ENCODE peak calls at places on chromosomes 3 and 15, in four cellular contexts. One of them, this sample, is unnamed.

GRCh38 chr3:8813411-8813810 is 44.0 kb upstream of the OXTR start:
- DNase-seq in OCI-LY7: no peak
- DNase-seq in ovary: no peak
- DNase-seq in IMR-90: no peak
- DNase-seq in this sample: no peak

GRCh38 chr15:90217671-90218394 is 15.9 kb downstream of the CIB1 start:
- DNase-seq in OCI-LY7: no peak
- DNase-seq in ovary: no peak
- DNase-seq in IMR-90: no peak
- DNase-seq in this sample: no peak

GRCh38 chr3:186759231-186759930 is 24.0 kb upstream of the EIF4A2 start:
- DNase-seq in OCI-LY7: no peak
- DNase-seq in ovary: no peak
- DNase-seq in IMR-90: no peak
- DNase-seq in this sample: no peak

GRCh38 chr3:13420051-13420816 is at the start of gene NUP210:
- DNase-seq in OCI-LY7: peak
- DNase-seq in ovary: no peak
- DNase-seq in IMR-90: no peak
- DNase-seq in this sample: peak

GRCh38 chr3:52083556-52084087 is 27.3 kb upstream of the DUSP7 start:
- DNase-seq in OCI-LY7: no peak
- DNase-seq in ovary: peak
- DNase-seq in IMR-90: no peak
- DNase-seq in this sample: no peak

GRCh38 chr3:50342818-50343633 is 2.4 kb upstream of the RASSF1 start:
- DNase-seq in OCI-LY7: no peak
- DNase-seq in ovary: no peak
- DNase-seq in IMR-90: no peak
- DNase-seq in this sample: no peak

GRCh38 chr15:88982304-88982945 is 69.2 kb upstream of the MFGE8 start:
- DNase-seq in OCI-LY7: peak
- DNase-seq in ovary: peak
- DNase-seq in IMR-90: peak
- DNase-seq in this sample: no peak

GRCh38 chr3:194046995-194047681 is 88.8 kb upstream of the HES1 start:
- DNase-seq in OCI-LY7: peak
- DNase-seq in ovary: no peak
- DNase-seq in IMR-90: no peak
- DNase-seq in this sample: no peak

GRCh38 chr3:138186216-138186615 is 885 bp upstream of the ARMC8 start:
- DNase-seq in OCI-LY7: no peak
- DNase-seq in ovary: no peak
- DNase-seq in IMR-90: no peak
- DNase-seq in this sample: no peak

GRCh38 chr3:12371525-12372140 is 82.8 kb downstream of the PPARG start:
- DNase-seq in OCI-LY7: no peak
- DNase-seq in ovary: peak
- DNase-seq in IMR-90: peak
- DNase-seq in this sample: no peak

GRCh38 chr3:127732879-127733350 is 60.2 kb downstream of the ABTB1 start:
- DNase-seq in OCI-LY7: peak
- DNase-seq in ovary: no peak
- DNase-seq in IMR-90: no peak
- DNase-seq in this sample: peak

GRCh38 chr3:39106281-39107055 is 959 bp downstream of the GORASP1 start:
- DNase-seq in OCI-LY7: no peak
- DNase-seq in ovary: no peak
- DNase-seq in IMR-90: peak
- DNase-seq in this sample: no peak

GRCh38 chr3:187773233-187773962 is 28.1 kb upstream of the BCL6 start:
- DNase-seq in OCI-LY7: peak
- DNase-seq in ovary: no peak
- DNase-seq in IMR-90: no peak
- DNase-seq in this sample: peak

GRCh38 chr3:123292321-123293310 is 90.9 kb downstream of the SEC22A start:
- DNase-seq in OCI-LY7: no peak
- DNase-seq in ovary: no peak
- DNase-seq in IMR-90: no peak
- DNase-seq in this sample: peak

GRCh38 chr15:98650871-98651481 is 2.6 kb downstream of the IGF1R start:
- DNase-seq in OCI-LY7: no peak
- DNase-seq in ovary: peak
- DNase-seq in IMR-90: peak
- DNase-seq in this sample: no peak

GRCh38 chr3:10437272-10437994 is 68.0 kb downstream of the ATP2B2 start:
- DNase-seq in OCI-LY7: no peak
- DNase-seq in ovary: no peak
- DNase-seq in IMR-90: peak
- DNase-seq in this sample: no peak

GRCh38 chr3:43707998-43708397 is 17.3 kb downstream of the ABHD5 start:
- DNase-seq in OCI-LY7: no peak
- DNase-seq in ovary: no peak
- DNase-seq in IMR-90: peak
- DNase-seq in this sample: no peak

GRCh38 chr3:114879059-114880031 is 267.7 kb downstream of the ZBTB20 start:
- DNase-seq in OCI-LY7: no peak
- DNase-seq in ovary: no peak
- DNase-seq in IMR-90: peak
- DNase-seq in this sample: no peak

GRCh38 chr3:100650651-100651611 is 41.5 kb downstream of the ADGRG7 start:
- DNase-seq in OCI-LY7: peak
- DNase-seq in ovary: no peak
- DNase-seq in IMR-90: peak
- DNase-seq in this sample: peak

GRCh38 chr3:165206454-165207266 is 10.5 kb upstream of the SLITRK3 start:
- DNase-seq in OCI-LY7: peak
- DNase-seq in ovary: peak
- DNase-seq in IMR-90: peak
- DNase-seq in this sample: peak

GRCh38 chr15:29749365-29750086 is 72.7 kb downstream of the TJP1 start:
- DNase-seq in OCI-LY7: no peak
- DNase-seq in ovary: no peak
- DNase-seq in IMR-90: no peak
- DNase-seq in this sample: no peak

GRCh38 chr15:52162260-52162659 is 28.9 kb downstream of the GNB5 start:
- DNase-seq in OCI-LY7: no peak
- DNase-seq in ovary: no peak
- DNase-seq in IMR-90: peak
- DNase-seq in this sample: no peak

GRCh38 chr3:8593022-8593817 is 51.4 kb downstream of the SSUH2 start:
- DNase-seq in OCI-LY7: no peak
- DNase-seq in ovary: no peak
- DNase-seq in IMR-90: peak
- DNase-seq in this sample: no peak

GRCh38 chr15:45499426-45499825 is 23.1 kb downstream of the SLC30A4 start:
- DNase-seq in OCI-LY7: no peak
- DNase-seq in ovary: no peak
- DNase-seq in IMR-90: no peak
- DNase-seq in this sample: no peak

GRCh38 chr15:41494190-41494921 is 682 bp downstream of the ITPKA start:
- DNase-seq in OCI-LY7: peak
- DNase-seq in ovary: no peak
- DNase-seq in IMR-90: no peak
- DNase-seq in this sample: no peak

GRCh38 chr3:53478166-53478830 is 16.1 kb upstream of the CACNA1D start:
- DNase-seq in OCI-LY7: no peak
- DNase-seq in ovary: no peak
- DNase-seq in IMR-90: no peak
- DNase-seq in this sample: no peak

GRCh38 chr15:80580107-80580506 is 115.0 kb upstream of the ABHD17C start:
- DNase-seq in OCI-LY7: no peak
- DNase-seq in ovary: no peak
- DNase-seq in IMR-90: peak
- DNase-seq in this sample: no peak

GRCh38 chr15:96011109-96011608 is 319.3 kb upstream of the NR2F2 start:
- DNase-seq in OCI-LY7: no peak
- DNase-seq in ovary: no peak
- DNase-seq in IMR-90: no peak
- DNase-seq in this sample: no peak

GRCh38 chr3:34856577-34856976 is 782.7 kb upstream of the ARPP21 start:
- DNase-seq in OCI-LY7: no peak
- DNase-seq in ovary: no peak
- DNase-seq in IMR-90: no peak
- DNase-seq in this sample: no peak

GRCh38 chr3:43073836-43074220 is 32.1 kb downstream of the POMGNT2 start:
- DNase-seq in OCI-LY7: no peak
- DNase-seq in ovary: no peak
- DNase-seq in IMR-90: no peak
- DNase-seq in this sample: peak

GRCh38 chr3:166837535-166837934 is 542.6 kb downstream of the ZBBX start:
- DNase-seq in OCI-LY7: peak
- DNase-seq in ovary: no peak
- DNase-seq in IMR-90: no peak
- DNase-seq in this sample: peak

GRCh38 chr3:128935922-128936321 is 56.5 kb downstream of the ACAD9 start:
- DNase-seq in OCI-LY7: no peak
- DNase-seq in ovary: no peak
- DNase-seq in IMR-90: no peak
- DNase-seq in this sample: no peak

GRCh38 chr15:72585025-72585424 is 69.5 kb upstream of the GOLGA6B start:
- DNase-seq in OCI-LY7: no peak
- DNase-seq in ovary: no peak
- DNase-seq in IMR-90: no peak
- DNase-seq in this sample: no peak

GRCh38 chr3:16309558-16309957 is 44.5 kb downstream of the OXNAD1 start:
- DNase-seq in OCI-LY7: no peak
- DNase-seq in ovary: no peak
- DNase-seq in IMR-90: peak
- DNase-seq in this sample: no peak

GRCh38 chr3:39165518-39165917 is 12.1 kb upstream of the CSRNP1 start:
- DNase-seq in OCI-LY7: no peak
- DNase-seq in ovary: no peak
- DNase-seq in IMR-90: no peak
- DNase-seq in this sample: no peak

GRCh38 chr3:126522363-126522788 is 1.6 kb upstream of the CHST13 start:
- DNase-seq in OCI-LY7: peak
- DNase-seq in ovary: peak
- DNase-seq in IMR-90: peak
- DNase-seq in this sample: peak

GRCh38 chr3:89584398-89584797 is 477.0 kb downstream of the EPHA3 start:
- DNase-seq in OCI-LY7: no peak
- DNase-seq in ovary: no peak
- DNase-seq in IMR-90: peak
- DNase-seq in this sample: no peak

GRCh38 chr15:26771917-26772587 is 814 bp downstream of the GABRB3 start:
- DNase-seq in OCI-LY7: no peak
- DNase-seq in ovary: no peak
- DNase-seq in IMR-90: no peak
- DNase-seq in this sample: no peak

GRCh38 chr15:26773917-26774316 is 1.1 kb upstream of the GABRB3 start:
- DNase-seq in OCI-LY7: no peak
- DNase-seq in ovary: no peak
- DNase-seq in IMR-90: no peak
- DNase-seq in this sample: no peak

GRCh38 chr15:26771168-26771916 is 1.5 kb downstream of the GABRB3 start:
- DNase-seq in OCI-LY7: no peak
- DNase-seq in ovary: peak
- DNase-seq in IMR-90: no peak
- DNase-seq in this sample: no peak

GRCh38 chr15:26773485-26773877 is 615 bp upstream of the GABRB3 start:
- DNase-seq in OCI-LY7: no peak
- DNase-seq in ovary: no peak
- DNase-seq in IMR-90: no peak
- DNase-seq in this sample: no peak

GRCh38 chr15:26772588-26773484 is at the start of gene GABRB3:
- DNase-seq in OCI-LY7: no peak
- DNase-seq in ovary: peak
- DNase-seq in IMR-90: no peak
- DNase-seq in this sample: no peak
- H3K4me3 ChIP-seq in OCI-LY7: no peak
- H3K4me3 ChIP-seq in ovary: peak
- H3K4me3 ChIP-seq in IMR-90: peak
- H3K4me3 ChIP-seq in this sample: no peak

GRCh38 chr15:82124331-82125263 is 78.8 kb upstream of the MEX3B start:
- DNase-seq in OCI-LY7: no peak
- DNase-seq in ovary: no peak
- DNase-seq in IMR-90: no peak
- DNase-seq in this sample: no peak
- H3K27ac ChIP-seq in OCI-LY7: no peak
- H3K27ac ChIP-seq in ovary: no peak
- H3K27ac ChIP-seq in IMR-90: no peak
- H3K27ac ChIP-seq in this sample: no peak

DNA sequence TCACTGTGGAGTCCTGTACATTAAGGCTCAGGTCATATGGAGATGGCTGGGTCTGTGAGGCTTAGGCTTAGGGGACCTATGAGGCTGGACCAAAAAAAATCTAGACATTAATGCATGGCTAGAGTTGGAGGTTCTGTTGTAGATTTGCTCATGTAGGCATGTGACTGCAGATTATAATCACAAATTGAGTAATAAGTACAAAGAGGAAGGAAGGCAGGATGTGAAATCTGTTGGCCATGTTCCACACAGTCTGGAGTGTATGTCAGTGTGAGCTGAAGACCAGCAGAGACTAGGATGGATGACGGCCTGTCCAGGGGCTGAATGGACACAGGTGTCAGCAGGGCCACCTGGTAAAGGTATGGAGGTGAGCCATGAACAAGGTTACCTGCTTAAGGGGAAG is at the start of gene ST3GAL6:
- DNase-seq in OCI-LY7: no peak
- DNase-seq in ovary: no peak
- DNase-seq in IMR-90: peak
- DNase-seq in this sample: no peak
- H3K4me3 ChIP-seq in OCI-LY7: peak
- H3K4me3 ChIP-seq in ovary: no peak
- H3K4me3 ChIP-seq in IMR-90: no peak
- H3K4me3 ChIP-seq in this sample: no peak

GRCh38 chr3:5317572-5317971 is 130.1 kb downstream of the EDEM1 start:
- DNase-seq in OCI-LY7: no peak
- DNase-seq in ovary: no peak
- DNase-seq in IMR-90: peak
- DNase-seq in this sample: no peak
- H3K27ac ChIP-seq in OCI-LY7: no peak
- H3K27ac ChIP-seq in ovary: no peak
- H3K27ac ChIP-seq in IMR-90: no peak
- H3K27ac ChIP-seq in this sample: no peak

GRCh38 chr15:60720084-60720483 is 241.1 kb upstream of the ICE2 start:
- DNase-seq in OCI-LY7: no peak
- DNase-seq in ovary: no peak
- DNase-seq in IMR-90: no peak
- DNase-seq in this sample: peak
- H3K4me3 ChIP-seq in OCI-LY7: no peak
- H3K4me3 ChIP-seq in ovary: no peak
- H3K4me3 ChIP-seq in IMR-90: no peak
- H3K4me3 ChIP-seq in this sample: no peak

This sample was measured in Karpas-422.